ENCODE peak calls at places on chromosomes 16 and 17, in seven cellular contexts. Q, P, D, X, I, Z and J are unnamed samples.

GRCh38 chr17:52383493-52384100 is 225.1 kb upstream of the CA10 start:
- DNase-seq in Q (peak; percentile 70), P (peak; percentile 71), D (peak; percentile 38), X (peak; percentile 25), I (peak; percentile 55), Z (no peak), J (no peak)

GRCh38 chr16:46731691-46732555 is 16.2 kb downstream of the MYLK3 start:
- DNase-seq in Q (no peak), P (no peak), D (no peak), X (no peak), I (no peak), Z (peak; percentile 46), J (no peak)

GRCh38 chr17:17924857-17925250 is 47.3 kb downstream of the TOM1L2 start:
- DNase-seq in Q (no peak), P (no peak), D (no peak), X (no peak), I (no peak), Z (no peak), J (no peak)

GRCh38 chr17:7478276-7479138 is 924 bp downstream of the ZBTB4 start:
- DNase-seq in Q (peak; percentile 42), P (peak; percentile 55), D (peak; percentile 61), X (no peak), I (peak; percentile 88), Z (no peak), J (no peak)

GRCh38 chr17:79558573-79558900 is 52.3 kb downstream of the RBFOX3 start:
- DNase-seq in Q (no peak), P (no peak), D (no peak), X (no peak), I (no peak), Z (no peak), J (no peak)

GRCh38 chr16:84641643-84642358 is 6.5 kb upstream of the KLHL36 start:
- DNase-seq in Q (no peak), P (no peak), D (no peak), X (no peak), I (no peak), Z (no peak), J (no peak)

GRCh38 chr17:79843475-79843916 is 4.3 kb upstream of the CBX4 start:
- DNase-seq in Q (no peak), P (no peak), D (no peak), X (no peak), I (no peak), Z (no peak), J (no peak)

GRCh38 chr17:72392056-72393010 is 271.5 kb downstream of the SOX9 start:
- DNase-seq in Q (no peak), P (no peak), D (no peak), X (no peak), I (no peak), Z (peak; percentile 32), J (no peak)

GRCh38 chr16:11181889-11182279 is 74.1 kb downstream of the SOCS1 start:
- DNase-seq in Q (no peak), P (no peak), D (peak; percentile 68), X (no peak), I (no peak), Z (no peak), J (no peak)

GRCh38 chr17:33200587-33200986 is 92.5 kb downstream of the ASIC2 start:
- DNase-seq in Q (no peak), P (no peak), D (no peak), X (no peak), I (peak; percentile 23), Z (no peak), J (no peak)

GRCh38 chr17:48129981-48130380 is 22.4 kb downstream of the SNX11 start:
- DNase-seq in Q (no peak), P (no peak), D (no peak), X (no peak), I (peak; percentile 47), Z (no peak), J (no peak)

GRCh38 chr17:15348030-15348429 is 6.6 kb upstream of the TEKT3 start:
- DNase-seq in Q (no peak), P (no peak), D (no peak), X (no peak), I (no peak), Z (no peak), J (no peak)

GRCh38 chr17:47687748-47688147 is 6.2 kb upstream of the TBKBP1 start:
- DNase-seq in Q (no peak), P (no peak), D (no peak), X (no peak), I (peak; percentile 27), Z (no peak), J (no peak)

GRCh38 chr17:39107973-39108372 is 43.5 kb downstream of the PLXDC1 start:
- DNase-seq in Q (no peak), P (no peak), D (no peak), X (no peak), I (no peak), Z (no peak), J (no peak)

GRCh38 chr16:30541502-30542329 is 7.1 kb upstream of the ZNF747 start:
- DNase-seq in Q (no peak), P (peak; percentile 80), D (no peak), X (no peak), I (no peak), Z (no peak), J (no peak)

GRCh38 chr16:9489823-9490467 is 398.5 kb downstream of the HAPSTR1 start:
- DNase-seq in Q (peak; percentile 59), P (no peak), D (no peak), X (no peak), I (no peak), Z (no peak), J (no peak)

GRCh38 chr16:11543676-11544393 is 42.9 kb downstream of the LITAF start:
- DNase-seq in Q (no peak), P (no peak), D (no peak), X (no peak), I (no peak), Z (no peak), J (no peak)

GRCh38 chr17:44223574-44224046 is 4.1 kb upstream of the UBTF start:
- DNase-seq in Q (no peak), P (no peak), D (no peak), X (no peak), I (no peak), Z (peak; percentile 68), J (no peak)

GRCh38 chr17:35587074-35587961 is at the start of gene AP2B1:
- DNase-seq in Q (peak; percentile 82), P (peak; percentile 94), D (peak; percentile 93), X (peak; percentile 92), I (peak; percentile 88), Z (peak; percentile 97), J (peak; percentile 100)

GRCh38 chr17:29618272-29619065 is 4.2 kb downstream of the CORO6 start:
- DNase-seq in Q (no peak), P (no peak), D (no peak), X (no peak), I (no peak), Z (no peak), J (no peak)

GRCh38 chr17:77366558-77367245 is 225.9 kb downstream of the SEC14L1 start:
- DNase-seq in Q (no peak), P (no peak), D (no peak), X (no peak), I (peak; percentile 40), Z (peak; percentile 66), J (no peak)

GRCh38 chr16:29898786-29899515 is 399 bp downstream of the SEZ6L2 start:
- DNase-seq in Q (no peak), P (peak; percentile 71), D (peak; percentile 37), X (no peak), I (peak; percentile 92), Z (no peak), J (no peak)

GRCh38 chr17:58315281-58315711 is 13.3 kb downstream of the TSPOAP1 start:
- DNase-seq in Q (no peak), P (peak; percentile 5), D (no peak), X (no peak), I (peak; percentile 16), Z (no peak), J (no peak)

GRCh38 chr16:88384222-88385111 is 1.7 kb downstream of the ZNF469 start:
- DNase-seq in Q (no peak), P (no peak), D (no peak), X (no peak), I (peak; percentile 60), Z (peak; percentile 52), J (no peak)
- H3K4me3 ChIP-seq in Q (no peak overlapping the region), P (no peak overlapping the region), D (no peak overlapping the region), X (peak overlapping the region; percentile 45), I (peak overlapping the region; percentile 71), Z (peak overlapping the region; percentile 55), J (peak overlapping the region; percentile 64)

DNA sequence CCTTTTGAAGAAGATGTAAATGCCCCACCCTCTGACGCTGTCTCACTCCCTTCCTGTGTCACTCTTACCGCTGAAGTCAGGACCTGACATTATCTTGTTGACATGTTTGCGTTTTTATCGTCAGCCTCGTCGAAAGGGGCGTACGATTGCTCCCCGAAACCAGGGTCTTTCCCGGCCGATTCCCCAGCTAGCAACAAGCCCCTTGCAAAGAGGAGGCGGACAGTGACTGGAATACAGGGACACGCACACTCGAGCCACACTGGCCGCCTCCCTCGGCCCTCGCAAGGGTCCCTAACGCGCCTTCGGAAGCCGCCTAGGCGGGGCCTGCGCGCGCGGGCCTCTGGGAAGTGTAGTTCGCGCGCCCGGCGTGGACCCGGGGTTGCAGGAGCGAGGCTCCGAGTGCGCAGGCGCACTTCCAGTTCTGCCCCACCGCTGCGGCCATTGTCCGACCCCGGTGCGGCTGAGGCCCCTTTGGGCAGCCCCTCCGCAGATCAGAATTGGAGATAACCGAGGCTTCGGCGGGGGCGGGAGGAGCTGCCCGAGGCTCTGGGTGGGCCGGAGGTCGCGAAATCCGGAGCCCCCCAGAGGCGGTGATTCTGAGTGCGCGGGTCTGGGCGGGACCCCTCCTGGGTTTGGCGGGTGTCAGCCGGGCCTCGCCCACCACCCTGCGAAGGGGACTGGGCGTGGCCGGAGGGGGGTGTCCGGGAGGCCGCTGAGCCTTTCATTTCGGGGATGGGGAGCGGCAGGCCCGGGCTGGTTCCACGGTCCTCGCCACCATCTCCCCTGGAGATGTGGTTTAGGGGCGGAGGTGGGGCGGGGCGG is at the start of gene ZFP90:
- DNase-seq in Q (peak; percentile 76), P (peak; percentile 90), D (peak; percentile 92), X (no peak), I (peak; percentile 99), Z (peak; percentile 87), J (peak; percentile 92)
- TF ChIP-seq POLR2AphosphoS5 in Q (peak; percentile 89), P (peak; percentile 60), D (peak; percentile 68), X (peak; percentile 67), I (peak; percentile 82), Z (no peak), J (peak; percentile 81)

GRCh38 chr16:2766430-2767139 is 10.5 kb downstream of the ELOB start:
- DNase-seq in Q (no peak), P (no peak), D (no peak), X (no peak), I (no peak), Z (no peak), J (no peak)
- H3K4me3 ChIP-seq in Q (no peak overlapping the region), P (no peak overlapping the region), D (no peak overlapping the region), X (no peak overlapping the region), I (no peak overlapping the region), Z (no peak overlapping the region), J (no peak overlapping the region)

DNA sequence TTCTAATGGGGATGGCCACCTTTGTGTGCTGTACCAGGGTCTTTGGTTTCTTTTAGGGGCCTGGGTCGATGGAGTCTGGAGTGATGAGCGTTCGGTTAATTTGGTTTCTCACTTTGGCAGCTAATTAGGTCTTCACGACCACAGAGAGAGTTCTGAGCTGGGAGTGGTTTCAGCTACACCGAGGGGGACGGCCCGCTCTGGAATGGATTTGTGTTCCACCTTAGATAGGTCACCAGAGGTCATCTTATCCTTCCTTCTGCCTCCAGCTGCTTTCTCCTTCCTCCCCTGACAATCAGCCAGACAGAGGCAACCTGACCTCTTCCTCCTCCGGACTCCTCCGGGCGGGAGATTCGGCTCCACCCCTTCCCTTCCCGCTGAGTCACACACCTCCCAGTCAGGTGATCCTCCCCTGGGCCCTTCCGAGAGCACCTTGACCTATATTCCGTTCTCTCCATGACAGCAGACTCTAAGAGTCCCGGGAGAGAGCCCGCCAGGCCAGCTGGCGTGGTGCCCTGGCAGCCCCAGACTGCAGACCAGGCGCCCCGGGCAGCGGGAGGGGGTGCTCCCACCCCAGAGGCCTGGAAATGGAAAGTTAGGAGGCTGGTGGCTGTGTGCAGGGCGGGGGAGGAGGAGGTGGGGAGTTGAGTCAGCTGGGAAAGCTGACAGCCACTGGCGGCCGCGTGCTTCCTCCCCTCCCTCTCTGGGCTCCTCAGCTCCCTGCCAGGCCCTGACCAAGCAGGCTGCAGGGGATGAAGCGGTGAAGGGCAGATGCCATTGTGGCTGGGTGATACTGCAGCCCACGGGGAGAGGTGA is 44.7 kb downstream of the CHD9 start:
- DNase-seq in Q (peak; percentile 96), P (peak; percentile 91), D (peak; percentile 96), X (no peak), I (peak; percentile 89), Z (peak; percentile 94), J (peak; percentile 95)
- TF ChIP-seq POLR2AphosphoS5 in Q (peak; percentile 88), P (no peak), D (peak; percentile 83), X (no peak), I (peak; percentile 18), Z (peak; percentile 50), J (peak; percentile 73)